ENCODE peak calls at places on chromosomes 7 and 10, in ten cellular contexts. L is A549; T is GM12878; N is endothelial cell of umbilical vein; G is mesendoderm; P is heart left ventricle; B is uterus; C is CD4-positive, CD25-positive, alpha-beta regulatory T cell; H is Panc1; R is esophagus muscularis mucosa. S is an unnamed sample.

GRCh38 chr7:114413741-114414140 is 874 bp upstream of the FOXP2 start:
- DNase-seq in L (no peak), H (no peak), N (no peak), T (no peak), G (no peak), B (no peak), C (no peak), R (no peak), P (no peak), S (no peak)

GRCh38 chr7:117158941-117159705 is 163.7 kb downstream of the WNT2 start:
- DNase-seq in N (no peak), R (no peak), C (no peak), H (no peak), B (no peak), P (no peak), T (no peak), G (no peak), L (no peak), S (no peak)

GRCh38 chr10:49457686-49458085 is 61.8 kb upstream of the DRGX start:
- DNase-seq in H (no peak), L (no peak), P (no peak), C (no peak), T (no peak), B (no peak), R (no peak), N (no peak), G (no peak), S (no peak)

GRCh38 chr7:73896454-73896853 is 35.5 kb downstream of the TMEM270 start:
- DNase-seq in L (no peak), P (no peak), T (no peak), H (no peak), G (no peak), B (no peak), C (no peak), R (no peak), N (peak; percentile 15), S (no peak)

GRCh38 chr10:86958831-86959736 is 685 bp downstream of the SNCG start:
- DNase-seq in H (no peak), N (peak; percentile 79), L (peak; percentile 77), P (peak; percentile 71), R (no peak), G (peak; percentile 79), B (peak; percentile 83), T (no peak), C (no peak), S (no peak)

GRCh38 chr7:2558620-2559282 is at the start of gene IQCE:
- DNase-seq in G (peak; percentile 96), L (peak; percentile 90), H (no peak), R (peak; percentile 95), P (peak; percentile 99), T (peak; percentile 33), N (peak; percentile 87), C (peak; percentile 85), B (peak; percentile 95), S (peak; percentile 87)

GRCh38 chr7:1666251-1666778 is 3.8 kb upstream of the ELFN1 start:
- DNase-seq in C (no peak), N (no peak), G (no peak), T (no peak), H (no peak), L (peak; percentile 51), P (peak; percentile 59), R (no peak), B (no peak), S (peak; percentile 7)

GRCh38 chr10:13272164-13272571 is 27.7 kb downstream of the PHYH start:
- DNase-seq in T (no peak), H (no peak), L (no peak), B (peak; percentile 53), C (no peak), P (peak; percentile 68), G (no peak), N (no peak), R (no peak), S (peak; percentile 66)

GRCh38 chr7:142401951-142402350 is 144.1 kb upstream of the PRSS58 start:
- DNase-seq in B (no peak), H (no peak), C (no peak), N (no peak), R (no peak), G (no peak), T (no peak), P (no peak), L (no peak), S (no peak)

GRCh38 chr10:72753760-72754231 is 61.9 kb downstream of the MCU start:
- DNase-seq in H (no peak), L (no peak), T (no peak), C (no peak), P (no peak), N (no peak), G (peak; percentile 58), B (no peak), R (no peak), S (no peak)

GRCh38 chr10:72759584-72759983 is 67.6 kb downstream of the MCU start:
- DNase-seq in B (no peak), R (no peak), H (no peak), C (no peak), L (no peak), G (peak; percentile 78), N (no peak), P (no peak), T (no peak), S (no peak)

GRCh38 chr10:72754275-72755032 is 62.5 kb downstream of the MCU start:
- DNase-seq in C (no peak), L (no peak), R (no peak), H (no peak), N (no peak), B (no peak), P (no peak), G (no peak), T (no peak), S (no peak)

GRCh38 chr10:72757712-72758111 is 65.8 kb downstream of the MCU start:
- DNase-seq in L (no peak), C (no peak), R (no peak), G (no peak), N (no peak), P (no peak), H (no peak), B (no peak), T (no peak), S (no peak)

DNA sequence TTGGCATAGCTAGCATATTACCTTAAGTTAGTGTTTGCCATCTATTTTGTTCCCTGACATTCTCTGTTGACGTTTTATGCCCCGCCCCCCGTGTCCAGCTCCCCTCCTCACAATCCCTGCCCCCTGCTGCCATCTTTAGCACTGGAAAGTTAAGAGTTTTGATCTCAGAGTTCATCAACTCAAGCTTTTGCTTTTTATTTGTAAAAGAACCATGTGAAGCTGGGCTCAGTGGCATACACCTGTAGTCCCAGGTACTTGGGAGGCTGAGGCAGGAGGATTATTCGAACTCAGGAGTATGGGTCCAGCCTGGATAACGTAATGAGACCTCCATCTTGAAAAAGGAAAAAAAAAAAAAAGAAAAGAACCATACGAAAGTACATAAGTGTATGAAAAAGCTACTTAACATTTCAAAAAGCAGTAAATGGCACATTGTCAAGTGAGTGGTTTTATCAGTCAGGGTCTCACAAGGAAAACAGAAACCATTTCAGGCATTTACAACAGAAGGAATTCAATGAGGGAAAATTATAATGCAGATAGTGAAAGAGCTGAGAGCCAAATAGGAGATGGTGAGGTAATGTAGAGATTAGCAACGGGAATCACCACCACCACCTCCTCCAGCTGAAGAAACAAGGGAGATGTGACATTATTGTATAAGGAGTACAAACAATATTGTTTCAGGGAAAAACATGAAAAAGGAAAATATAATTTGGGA is 64.9 kb downstream of the MCU start:
- DNase-seq in B (no peak), C (no peak), P (no peak), N (peak; percentile 86), R (no peak), L (no peak), G (peak; percentile 59), T (no peak), H (no peak), S (no peak)
- H3K27ac ChIP-seq in B (no peak overlapping the region), C (no peak overlapping the region), P (no peak overlapping the region), N (no peak overlapping the region), R (no peak overlapping the region), L (no peak overlapping the region), G (peak overlapping the region; percentile 46), T (no peak overlapping the region), H (no peak overlapping the region), S (no peak overlapping the region)

GRCh38 chr10:79181680-79182079 is 112.9 kb downstream of the ZMIZ1 start:
- DNase-seq in R (no peak), T (no peak), N (no peak), L (no peak), C (no peak), H (no peak), G (no peak), P (no peak), B (no peak), S (no peak)
- H3K4me1 ChIP-seq in R (peaks cover 100% of the 10 kb centered on the region), T (peaks cover 8% of the 10 kb centered on the region), N (peaks cover 59% of the 10 kb centered on the region), L (peaks cover 100% of the 10 kb centered on the region), C (no peaks in the 10 kb centered on the region), H (peaks cover 60% of the 10 kb centered on the region), G (peaks cover 10% of the 10 kb centered on the region), P (peaks cover 94% of the 10 kb centered on the region), B (peaks cover 48% of the 10 kb centered on the region), S (peaks cover 59% of the 10 kb centered on the region)

GRCh38 chr7:7810826-7811225 is 92.4 kb upstream of the RPA3 start:
- DNase-seq in P (no peak), N (no peak), B (no peak), R (no peak), T (no peak), L (no peak), H (no peak), C (no peak), G (no peak), S (no peak)

GRCh38 chr7:7808626-7809025 is 90.2 kb upstream of the RPA3 start:
- DNase-seq in P (no peak), C (no peak), G (no peak), L (no peak), H (no peak), R (no peak), B (no peak), T (no peak), N (no peak), S (no peak)

GRCh38 chr7:7815395-7815794 is 97.0 kb upstream of the RPA3 start:
- DNase-seq in H (no peak), C (no peak), B (no peak), T (no peak), L (no peak), N (no peak), G (no peak), R (no peak), P (no peak), S (no peak)

GRCh38 chr7:7810380-7810779 is 92.0 kb upstream of the RPA3 start:
- DNase-seq in C (no peak), B (no peak), G (no peak), P (no peak), T (no peak), R (no peak), L (no peak), H (no peak), N (no peak), S (no peak)

DNA sequence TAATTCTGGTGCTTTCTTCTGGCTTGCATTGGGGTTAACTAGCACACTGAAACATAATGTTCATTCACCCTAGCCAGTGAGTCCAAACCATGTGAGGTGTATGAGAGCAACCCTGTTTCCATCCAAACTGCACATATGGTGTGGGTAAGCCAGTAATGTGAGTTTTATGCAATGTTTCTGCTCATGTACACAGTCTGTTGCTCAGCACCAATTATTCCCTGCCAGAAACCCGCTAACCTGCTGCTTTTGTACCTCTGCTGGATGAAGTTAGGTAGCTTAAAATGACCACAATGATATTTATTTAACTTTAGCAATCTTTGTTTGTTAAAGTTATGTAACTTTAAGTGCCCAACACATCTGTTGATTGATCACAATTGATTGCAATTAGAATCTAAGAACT is 93.7 kb upstream of the RPA3 start:
- DNase-seq in C (no peak), G (no peak), T (no peak), B (no peak), N (no peak), P (no peak), H (no peak), R (no peak), L (no peak), S (no peak)
- H3K4me3 ChIP-seq in C (no peak overlapping the region), G (no peak overlapping the region), T (no peak overlapping the region), B (no peak overlapping the region), N (no peak overlapping the region), P (no peak overlapping the region), H (no peak overlapping the region), R (no peak overlapping the region), L (no peak overlapping the region), S (no peak overlapping the region)

GRCh38 chr10:76442113-76442512 is 1010.7 kb downstream of the LRMDA start:
- DNase-seq in P (no peak), C (no peak), R (no peak), N (no peak), B (no peak), G (no peak), L (no peak), H (no peak), T (no peak), S (no peak)
- H3K27ac ChIP-seq in P (no peak overlapping the region), C (no peak overlapping the region), R (no peak overlapping the region), N (no peak overlapping the region), B (no peak overlapping the region), G (no peak overlapping the region), L (no peak overlapping the region), H (no peak overlapping the region), T (no peak overlapping the region), S (no peak overlapping the region)

S was measured in gastrocnemius medialis.